ENCODE peak calls at places on chromosomes 12 and 14, in five cellular contexts. O is NCI-H1092; M is activated CD4-positive, alpha-beta T cell treated with anti-CD3 and anti-CD28 coated beads, Interleukin-2, amount 10 ng/mL, durations not matched to agents 7 days and 5 days; V is MG63; D is WTC11. X is an unnamed sample.

GRCh38 chr12:51428256-51428655 is 3.6 kb downstream of the SLC4A8 start:
- DNase-seq in O (no peak), M (no peak), V (no peak), D (no peak), X (no peak)

GRCh38 chr14:93976477-93977057 is at the start of gene ASB2:
- DNase-seq in O (no peak), M (peak), V (no peak), D (no peak), X (peak)

GRCh38 chr12:106138646-106139421 is at the start of gene NUAK1:
- DNase-seq in O (peak), M (no peak), V (peak), D (peak), X (peak)

GRCh38 chr12:14901228-14901562 is 15.5 kb upstream of the MGP start:
- DNase-seq in O (no peak), M (no peak), V (no peak), D (no peak), X (no peak)

GRCh38 chr14:61812347-61813100 is 50.3 kb downstream of the SNAPC1 start:
- DNase-seq in O (no peak), M (no peak), V (peak), D (peak), X (no peak)

GRCh38 chr12:14846878-14847580 is 3.7 kb upstream of the ART4 start:
- DNase-seq in O (no peak), M (no peak), V (no peak), D (no peak), X (no peak)

GRCh38 chr14:35879654-35880249 is 53.6 kb downstream of the BRMS1L start:
- DNase-seq in O (peak), M (no peak), V (no peak), D (no peak), X (no peak)

GRCh38 chr14:91897121-91897701 is 29.9 kb upstream of the TC2N start:
- DNase-seq in O (no peak), M (no peak), V (peak), D (no peak), X (no peak)

GRCh38 chr14:96501746-96502620 is at the start of gene PAPOLA:
- DNase-seq in O (peak), M (peak), V (peak), D (peak), X (peak)

GRCh38 chr12:29223936-29224921 is 75.2 kb downstream of the FAR2 start:
- DNase-seq in O (no peak), M (no peak), V (no peak), D (no peak), X (no peak)

GRCh38 chr14:64721899-64722298 is 17.7 kb downstream of the PLEKHG3 start:
- DNase-seq in O (no peak), M (no peak), V (no peak), D (no peak), X (peak)

GRCh38 chr12:128783129-128783574 is 40.6 kb downstream of the SLC15A4 start:
- DNase-seq in O (no peak), M (peak), V (peak), D (no peak), X (peak)

GRCh38 chr12:4969405-4969804 is 59.7 kb downstream of the KCNA1 start:
- DNase-seq in O (no peak), M (no peak), V (no peak), D (no peak), X (no peak)

X was measured in SJSA1.